ENCODE peak calls at places on chromosomes 1 and 21, in seven cellular contexts. Q is fibroblast of mammary gland, T is NB4, F is fibroblast of pulmonary artery, D is A549, N is psoas muscle, Z is pancreas. Y is an unnamed sample.

GRCh38 chr1:93042134-93042821 is 36.8 kb upstream of the MTF2 start:
- DNase-seq in Q (no peak), T (no peak), F (no peak), D (no peak), N (no peak), Z (no peak), Y (no peak)

GRCh38 chr1:161207173-161207572 is 5.0 kb downstream of the NDUFS2 start:
- DNase-seq in Q (peak; percentile 89), T (no peak), F (peak; percentile 93), D (no peak), N (peak; percentile 33), Z (no peak), Y (no peak)

GRCh38 chr1:40840526-40841323 is 21.4 kb downstream of the CITED4 start:
- DNase-seq in Q (no peak), T (no peak), F (no peak), D (no peak), N (no peak), Z (no peak), Y (no peak)

GRCh38 chr1:50637460-50637859 is 214.2 kb upstream of the DMRTA2 start:
- DNase-seq in Q (peak; percentile 35), T (no peak), F (no peak), D (no peak), N (no peak), Z (no peak), Y (no peak)

GRCh38 chr1:145878724-145879123 is 6.9 kb downstream of the ANKRD35 start:
- DNase-seq in Q (no peak), T (no peak), F (peak; percentile 35), D (no peak), N (no peak), Z (no peak), Y (peak; percentile 30)

GRCh38 chr1:223133824-223134435 is 9.1 kb downstream of the TLR5 start:
- DNase-seq in Q (peak; percentile 69), T (peak; percentile 84), F (peak; percentile 85), D (peak; percentile 87), N (peak; percentile 84), Z (peak; percentile 93), Y (peak; percentile 61)

GRCh38 chr1:78619803-78620579 is at the start of gene IFI44L:
- DNase-seq in Q (peak; percentile 88), T (no peak), F (peak; percentile 76), D (no peak), N (peak; percentile 23), Z (no peak), Y (peak; percentile 64)

GRCh38 chr1:236156512-236157208 is 14.3 kb downstream of the GPR137B start:
- DNase-seq in Q (no peak), T (peak; percentile 79), F (no peak), D (no peak), N (no peak), Z (no peak), Y (no peak)

GRCh38 chr1:38068220-38068979 is 21.8 kb upstream of the POU3F1 start:
- DNase-seq in Q (no peak), T (no peak), F (no peak), D (no peak), N (no peak), Z (no peak), Y (no peak)

GRCh38 chr1:38073926-38074677 is 27.5 kb upstream of the POU3F1 start:
- DNase-seq in Q (no peak), T (no peak), F (no peak), D (no peak), N (no peak), Z (no peak), Y (no peak)

GRCh38 chr1:38072858-38073257 is 26.3 kb upstream of the POU3F1 start:
- DNase-seq in Q (no peak), T (no peak), F (no peak), D (no peak), N (no peak), Z (no peak), Y (no peak)

GRCh38 chr1:38068980-38069340 is 22.4 kb upstream of the POU3F1 start:
- DNase-seq in Q (no peak), T (no peak), F (no peak), D (no peak), N (no peak), Z (no peak), Y (no peak)

DNA sequence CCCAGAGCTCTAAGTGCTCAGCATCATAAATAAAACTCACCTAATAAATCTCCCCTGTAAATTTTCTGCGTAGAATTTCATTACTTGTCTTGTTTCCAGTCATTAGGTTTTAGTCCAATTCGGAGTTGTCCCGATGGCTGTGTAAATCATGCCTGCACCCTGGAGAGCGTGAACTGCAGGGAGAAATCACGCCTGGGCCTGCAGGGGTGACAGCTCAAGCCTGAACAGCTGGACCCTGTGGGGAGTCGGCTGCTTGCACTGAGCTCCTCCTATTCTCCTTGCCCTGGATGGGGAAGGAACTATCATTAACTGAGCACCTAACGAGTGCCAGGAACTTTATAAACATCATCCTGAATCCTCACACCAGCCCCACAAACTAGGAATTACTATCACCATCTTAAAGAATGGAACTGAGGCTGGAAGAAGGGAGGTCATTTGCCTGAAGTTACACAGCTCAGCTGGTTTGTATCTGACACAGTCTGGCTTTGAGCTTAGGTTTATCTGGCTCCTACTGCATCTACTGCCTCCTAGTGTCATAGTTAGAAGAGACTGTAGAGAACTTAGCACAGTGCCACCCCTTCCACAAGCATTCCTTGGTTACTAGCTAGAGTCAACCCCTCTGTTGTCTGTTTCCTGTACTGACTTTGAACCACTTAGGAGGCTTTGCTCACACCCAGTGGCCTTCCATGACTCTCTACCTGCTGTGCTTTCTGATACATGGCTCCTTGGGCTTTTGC is 25.1 kb upstream of the POU3F1 start:
- DNase-seq in Q (peak; percentile 57), T (peak; percentile 41), F (peak; percentile 60), D (peak; percentile 43), N (no peak), Z (no peak), Y (peak; percentile 56)
- TF ChIP-seq CTCF in Q (peak; percentile 62), T (peak; percentile 49), F (peak; percentile 65), D (peak; percentile 15), N (peak; percentile 14), Z (no peak), Y (peak; percentile 70)

DNA sequence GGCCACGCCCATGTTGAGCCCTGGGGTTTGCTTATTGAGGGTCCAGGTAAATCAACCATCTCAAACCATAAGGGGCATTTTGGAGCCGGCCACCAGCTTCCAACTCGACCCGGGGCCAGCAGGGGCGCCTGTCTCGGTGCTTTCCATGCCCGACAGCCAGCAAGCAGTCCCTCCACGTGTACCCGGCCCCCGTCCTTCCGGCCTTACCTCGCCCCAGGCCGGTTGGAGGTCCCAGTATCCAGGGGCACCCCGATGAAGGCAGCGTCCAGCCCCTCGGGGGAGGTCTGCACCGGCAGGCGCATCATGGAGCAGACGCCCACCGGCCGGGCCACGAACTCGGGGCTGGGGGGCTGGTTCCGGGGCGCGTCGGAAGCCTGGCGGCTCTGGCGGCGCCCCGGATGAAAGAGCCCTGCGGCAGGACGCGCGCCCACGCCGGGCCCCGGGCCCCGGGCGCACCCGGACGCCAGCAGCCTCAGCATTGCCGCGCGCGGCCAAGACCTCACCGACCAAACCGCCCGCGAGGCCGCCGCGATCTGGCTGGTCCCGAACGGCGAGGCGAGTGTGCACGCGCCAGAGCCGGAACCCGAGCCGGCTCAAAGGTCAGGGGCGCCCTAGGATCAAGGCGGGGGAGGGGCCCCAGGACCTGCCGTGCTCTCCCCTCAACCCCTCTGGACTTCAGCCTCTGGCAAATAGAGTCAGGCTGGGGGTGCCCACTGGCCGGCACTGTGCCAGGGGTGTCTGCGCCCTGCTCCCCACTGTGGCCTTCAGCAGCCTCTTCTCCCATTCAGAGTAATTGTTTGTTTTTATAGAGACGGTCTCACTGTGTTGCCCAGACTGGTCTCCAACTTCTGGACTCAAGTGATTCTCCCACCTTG is at the start of gene AGMAT:
- DNase-seq in Q (peak; percentile 24), T (peak; percentile 79), F (peak; percentile 25), D (peak; percentile 68), N (peak; percentile 50), Z (peak; percentile 76), Y (no peak)
- TF ChIP-seq CTCF in Q (peak; percentile 31), T (peak; percentile 36), F (peak; percentile 30), D (no peak), N (peak; percentile 29), Z (no peak), Y (peak; percentile 43)

DNA sequence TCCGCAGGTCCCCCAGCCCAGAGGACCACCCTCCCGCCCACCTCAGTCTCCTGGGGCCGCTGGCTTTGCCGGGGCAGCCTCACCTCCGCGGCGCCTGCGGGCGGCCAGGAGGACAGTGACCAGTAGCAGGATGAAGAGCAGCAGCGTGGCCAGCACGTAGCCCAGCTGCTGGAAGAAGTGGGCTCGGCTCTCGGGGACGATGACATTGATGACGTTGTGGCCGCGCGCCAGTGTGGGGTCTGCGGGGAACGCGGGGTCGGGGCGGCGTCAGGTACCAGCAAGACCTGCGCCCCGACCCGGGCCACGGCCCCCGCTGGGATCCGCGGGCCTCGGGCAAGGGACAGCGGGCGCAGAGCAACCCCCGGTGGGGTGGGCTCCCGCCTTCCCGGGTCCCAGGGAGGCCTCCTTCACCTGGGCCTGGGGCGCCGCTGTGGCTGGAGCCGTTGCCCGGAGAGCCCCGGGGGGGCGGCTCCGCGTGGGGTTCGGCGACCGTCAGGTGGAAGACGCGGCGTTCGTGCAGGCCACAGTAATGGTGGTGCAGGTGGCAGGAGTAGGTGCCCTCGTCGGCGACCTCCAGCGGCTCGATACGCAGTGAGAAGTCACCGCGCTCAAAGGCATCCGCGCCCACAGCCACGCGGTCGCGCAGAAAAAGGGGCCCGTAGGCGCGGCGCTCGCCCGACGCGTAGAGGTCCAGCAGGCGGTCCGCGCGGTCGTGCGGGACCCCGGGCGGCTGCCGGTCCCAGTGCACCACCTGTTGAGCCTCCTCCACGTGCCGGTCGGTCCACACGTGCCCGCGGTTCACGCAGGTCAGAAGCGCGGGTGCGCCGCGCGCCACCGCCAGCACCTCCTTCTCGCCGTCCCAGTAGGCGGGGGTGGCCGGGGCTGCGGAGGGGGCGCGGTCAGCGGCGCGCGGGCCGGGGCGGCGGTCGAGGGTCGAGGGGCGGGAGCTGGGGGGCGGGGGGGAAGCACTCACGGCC is 3.8 kb downstream of the MXRA8 start:
- DNase-seq in Q (no peak), T (no peak), F (no peak), D (no peak), N (peak; percentile 28), Z (peak; percentile 79), Y (no peak)
- TF ChIP-seq CTCF in Q (no peak), T (no peak), F (no peak), D (no peak), N (no peak), Z (no peak), Y (no peak)

GRCh38 chr21:45289655-45290515 is 2.2 kb upstream of the POFUT2 start:
- DNase-seq in Q (peak; percentile 38), T (peak; percentile 38), F (peak; percentile 50), D (peak; percentile 21), N (no peak), Z (no peak), Y (no peak)

GRCh38 chr21:45288441-45288841 is 746 bp upstream of the POFUT2 start:
- DNase-seq in Q (no peak), T (no peak), F (no peak), D (no peak), N (no peak), Z (peak; percentile 82), Y (no peak)

GRCh38 chr21:45286671-45287437 is 841 bp downstream of the POFUT2 start:
- DNase-seq in Q (no peak), T (no peak), F (no peak), D (no peak), N (peak; percentile 38), Z (peak; percentile 70), Y (no peak)

GRCh38 chr21:45289134-45289533 is 1.4 kb upstream of the POFUT2 start:
- DNase-seq in Q (no peak), T (no peak), F (no peak), D (no peak), N (no peak), Z (no peak), Y (no peak)

DNA sequence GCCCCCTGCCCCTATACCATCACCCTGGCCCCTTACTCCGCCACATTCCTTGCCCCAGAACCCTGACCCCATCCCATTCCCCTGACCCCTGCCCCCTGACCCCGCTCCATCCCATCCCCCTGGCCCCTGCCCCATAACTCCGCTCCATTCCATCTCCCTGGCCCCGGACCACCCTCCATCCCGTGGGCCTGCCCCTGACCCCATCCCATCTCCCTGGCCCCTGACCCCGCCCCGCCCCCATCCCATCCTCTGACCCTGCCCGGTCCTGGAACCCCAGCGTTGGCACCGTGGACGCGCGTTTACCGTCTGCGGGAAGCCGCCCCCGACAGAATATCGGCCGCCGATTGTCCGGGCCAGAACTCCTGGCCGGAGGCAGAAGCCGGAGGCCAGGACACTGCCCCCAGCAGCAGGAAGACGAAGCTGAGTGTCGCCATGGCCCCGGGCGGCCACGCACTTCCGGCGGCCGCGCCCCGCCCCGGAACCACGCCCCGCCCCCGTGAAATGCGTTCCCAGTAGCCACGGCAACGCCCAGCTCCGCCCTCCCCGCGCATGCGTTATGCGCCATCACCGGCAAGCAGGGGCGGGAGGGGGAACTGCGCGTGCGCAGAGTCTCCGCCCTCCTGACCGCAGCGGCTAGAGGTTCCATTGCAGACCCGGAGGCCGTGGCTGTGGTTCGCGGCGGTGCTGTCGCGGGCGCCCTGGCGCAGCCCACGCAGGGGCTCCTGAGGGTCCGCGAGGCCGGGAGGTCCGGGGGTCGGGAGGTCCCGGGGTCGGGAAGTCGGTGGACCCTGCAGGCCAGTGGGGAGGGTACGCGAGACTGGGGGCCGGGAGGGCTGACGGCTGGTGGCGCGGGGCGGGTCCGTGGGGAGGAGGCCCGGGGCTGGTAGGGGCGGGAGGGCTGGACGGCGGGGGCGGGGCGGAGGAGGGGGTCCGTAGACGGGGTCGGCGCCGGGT is at the start of gene POFUT2:
- DNase-seq in Q (peak; percentile 91), T (peak; percentile 92), F (peak; percentile 96), D (peak; percentile 83), N (peak; percentile 97), Z (peak; percentile 100), Y (peak; percentile 92)
- TF ChIP-seq CTCF in Q (no peak), T (no peak), F (no peak), D (no peak), N (no peak), Z (no peak), Y (no peak)